ENCODE peak calls at places on chromosomes 11 and 22, in nine cellular contexts. G, X, H, V, I, Z, W, M and O are unnamed samples. For H3K4me1, the result is how much of the 10 kb centered on the place peaks cover.

GRCh38 chr11:46912526-46913150 is 5.7 kb downstream of the LRP4 start:
- DNase-seq in G (no peak), X (peak), H (no peak), V (no peak), I (no peak), Z (no peak), W (no peak), M (peak), O (no peak)

GRCh38 chr11:63489879-63490278 is 1.1 kb downstream of the PLAAT5 start:
- DNase-seq in G (peak), X (peak), H (no peak), V (no peak), I (no peak), Z (peak), W (no peak), M (no peak), O (peak)

GRCh38 chr11:120457996-120458395 is 53.6 kb upstream of the GRIK4 start:
- DNase-seq in G (no peak), X (no peak), H (no peak), V (no peak), I (no peak), Z (no peak), W (no peak), M (no peak), O (no peak)

GRCh38 chr11:107751082-107751481 is 39.2 kb upstream of the SLN start:
- DNase-seq in G (no peak), X (no peak), H (no peak), V (no peak), I (no peak), Z (no peak), W (no peak), M (no peak), O (no peak)

GRCh38 chr22:28075260-28075981 is 156.4 kb upstream of the PITPNB start:
- DNase-seq in G (peak), X (no peak), H (peak), V (peak), I (no peak), Z (peak), W (no peak), M (peak), O (peak)

GRCh38 chr11:40104941-40105550 is 1354.4 kb downstream of the LRRC4C start:
- DNase-seq in G (no peak), X (peak), H (no peak), V (no peak), I (no peak), Z (no peak), W (no peak), M (no peak), O (no peak)

GRCh38 chr11:32435947-32436750 is 810 bp upstream of the WT1 start:
- DNase-seq in G (peak), X (peak), H (no peak), V (no peak), I (no peak), Z (no peak), W (no peak), M (no peak), O (no peak)

GRCh38 chr22:47147572-47147971 is 385.1 kb downstream of the TBC1D22A start:
- DNase-seq in G (no peak), X (no peak), H (no peak), V (no peak), I (no peak), Z (no peak), W (no peak), M (no peak), O (no peak)

GRCh38 chr22:41933411-41934177 is 7.0 kb upstream of the TNFRSF13C start:
- DNase-seq in G (no peak), X (no peak), H (no peak), V (no peak), I (no peak), Z (no peak), W (no peak), M (no peak), O (no peak)

GRCh38 chr11:75931124-75931523 is 116.1 kb downstream of the UVRAG start:
- DNase-seq in G (no peak), X (no peak), H (no peak), V (peak), I (no peak), Z (peak), W (no peak), M (no peak), O (no peak)

DNA sequence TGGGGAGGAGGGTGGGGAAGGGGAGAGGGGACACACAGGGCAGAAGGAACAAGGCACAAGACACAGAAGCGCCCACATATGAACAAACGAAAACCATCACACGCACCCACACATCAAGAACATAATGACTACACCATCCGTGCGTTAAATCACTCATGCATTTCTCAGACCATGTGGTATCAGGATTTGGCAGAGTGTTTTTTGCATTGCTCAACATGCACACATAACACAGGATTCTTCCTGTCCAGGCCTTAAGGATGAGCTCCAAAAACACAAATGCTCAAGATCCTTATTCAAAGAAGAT is 309.5 kb downstream of the CADM1 start:
- DNase-seq in G (no peak), X (no peak), H (no peak), V (no peak), I (no peak), Z (no peak), W (no peak), M (no peak), O (no peak)
- H3K4me3 ChIP-seq in G (no peak), X (no peak), H (no peak), V (no peak), I (no peak), Z (no peak), W (no peak), M (no peak), O (no peak)

DNA sequence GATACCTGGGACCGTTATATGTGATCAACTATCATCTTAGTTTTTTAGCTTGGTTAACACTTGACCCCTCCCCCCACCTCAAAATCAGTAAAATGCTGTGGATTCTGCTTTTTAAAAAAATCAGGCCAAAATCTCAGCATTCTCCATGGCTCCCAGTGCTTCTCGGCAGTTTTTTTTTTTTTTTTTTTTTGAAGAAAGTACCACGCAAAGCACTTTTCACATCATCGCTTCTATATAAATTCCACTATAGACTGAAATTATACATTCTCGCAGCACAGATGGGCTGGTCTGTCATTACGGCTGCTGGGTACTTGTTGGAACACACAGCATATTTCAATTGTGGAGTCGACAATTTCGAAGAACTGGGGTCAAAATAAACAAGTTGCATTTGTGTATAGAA is 67.7 kb upstream of the PPARA start:
- DNase-seq in G (peak), X (no peak), H (no peak), V (peak), I (no peak), Z (no peak), W (no peak), M (no peak), O (peak)
- H3K4me1 ChIP-seq in G (half or more), X (under half), H (under half), V (half or more), I (under half), Z (half or more), W (half or more), M (half or more), O (half or more)

DNA sequence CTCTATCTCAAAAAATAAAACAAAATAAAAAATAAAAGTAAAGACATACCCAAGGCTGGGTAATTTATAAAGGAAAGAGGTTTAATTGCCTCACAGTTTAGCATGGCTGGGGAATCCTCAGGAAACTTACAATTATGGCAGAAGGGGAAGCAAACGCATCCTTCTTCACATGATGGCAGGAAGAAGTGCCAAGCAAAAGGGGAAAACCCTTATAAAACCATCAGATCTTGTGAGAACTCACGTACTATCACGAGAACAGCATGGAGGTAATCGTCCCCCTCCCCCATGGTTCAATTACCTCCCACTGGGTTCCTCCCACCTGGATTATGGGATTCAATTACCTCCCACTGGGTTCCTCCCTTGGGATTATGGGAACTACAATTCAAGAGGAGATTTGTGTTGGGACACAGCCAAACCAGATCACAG is 8.3 kb upstream of the SSTR3 start:
- DNase-seq in G (no peak), X (no peak), H (no peak), V (no peak), I (no peak), Z (no peak), W (no peak), M (no peak), O (no peak)
- H3K4me3 ChIP-seq in G (no peak), X (no peak), H (no peak), V (no peak), I (peak), Z (no peak), W (no peak), M (no peak), O (no peak)

GRCh38 chr11:44936951-44937543 is 13.6 kb downstream of the TP53I11 start:
- DNase-seq in G (no peak), X (no peak), H (no peak), V (no peak), I (no peak), Z (no peak), W (no peak), M (no peak), O (no peak)

GRCh38 chr11:44939673-44940072 is 11.0 kb downstream of the TP53I11 start:
- DNase-seq in G (no peak), X (peak), H (no peak), V (no peak), I (no peak), Z (no peak), W (no peak), M (no peak), O (no peak)

GRCh38 chr11:44936527-44936926 is 14.2 kb downstream of the TP53I11 start:
- DNase-seq in G (peak), X (peak), H (peak), V (peak), I (peak), Z (peak), W (peak), M (peak), O (peak)

GRCh38 chr11:44940424-44940823 is 10.3 kb downstream of the TP53I11 start:
- DNase-seq in G (no peak), X (no peak), H (no peak), V (no peak), I (no peak), Z (no peak), W (no peak), M (no peak), O (no peak)

GRCh38 chr11:44938066-44938691 is 12.5 kb downstream of the TP53I11 start:
- DNase-seq in G (no peak), X (no peak), H (no peak), V (no peak), I (no peak), Z (no peak), W (no peak), M (no peak), O (no peak)
- H3K4me1 ChIP-seq in G (under half), X (under half), H (under half), V (under half), I (under half), Z (under half), W (under half), M (under half), O (under half)

GRCh38 chr11:132943737-132944556 is 588.4 kb downstream of the OPCML start:
- DNase-seq in G (peak), X (peak), H (no peak), V (no peak), I (no peak), Z (no peak), W (no peak), M (no peak), O (no peak)

GRCh38 chr11:132941761-132942160 is 590.5 kb downstream of the OPCML start:
- DNase-seq in G (no peak), X (no peak), H (no peak), V (no peak), I (no peak), Z (no peak), W (no peak), M (no peak), O (no peak)

GRCh38 chr11:132944557-132944920 is 587.8 kb downstream of the OPCML start:
- DNase-seq in G (no peak), X (peak), H (no peak), V (no peak), I (no peak), Z (no peak), W (no peak), M (no peak), O (no peak)

GRCh38 chr11:132942611-132943324 is 589.5 kb downstream of the OPCML start:
- DNase-seq in G (peak), X (peak), H (no peak), V (no peak), I (no peak), Z (no peak), W (no peak), M (no peak), O (no peak)

GRCh38 chr11:132943325-132943736 is 589.0 kb downstream of the OPCML start:
- DNase-seq in G (no peak), X (no peak), H (no peak), V (peak), I (no peak), Z (peak), W (no peak), M (no peak), O (no peak)
- H3K4me3 ChIP-seq in G (peak), X (peak), H (peak), V (peak), I (no peak), Z (peak), W (no peak), M (no peak), O (no peak)

GRCh38 chr11:35169754-35170153 is 30.8 kb downstream of the CD44 start:
- DNase-seq in G (no peak), X (no peak), H (no peak), V (no peak), I (no peak), Z (no peak), W (no peak), M (no peak), O (no peak)
- H3K4me1 ChIP-seq in G (under half), X (under half), H (half or more), V (half or more), I (half or more), Z (half or more), W (half or more), M (half or more), O (half or more)

GRCh38 chr11:111913997-111914396 is 1.5 kb downstream of the HSPB2 start:
- DNase-seq in G (peak), X (no peak), H (no peak), V (no peak), I (no peak), Z (peak), W (no peak), M (no peak), O (peak)

GRCh38 chr11:111911563-111912401 is at the start of gene CRYAB:
- DNase-seq in G (peak), X (peak), H (peak), V (peak), I (no peak), Z (peak), W (peak), M (peak), O (peak)

GRCh38 chr11:111913031-111913861 is 712 bp downstream of the HSPB2 start:
- DNase-seq in G (no peak), X (no peak), H (no peak), V (no peak), I (no peak), Z (no peak), W (no peak), M (no peak), O (no peak)

GRCh38 chr11:111910637-111911562 is 670 bp downstream of the CRYAB start:
- DNase-seq in G (no peak), X (no peak), H (no peak), V (peak), I (no peak), Z (no peak), W (no peak), M (no peak), O (no peak)

DNA sequence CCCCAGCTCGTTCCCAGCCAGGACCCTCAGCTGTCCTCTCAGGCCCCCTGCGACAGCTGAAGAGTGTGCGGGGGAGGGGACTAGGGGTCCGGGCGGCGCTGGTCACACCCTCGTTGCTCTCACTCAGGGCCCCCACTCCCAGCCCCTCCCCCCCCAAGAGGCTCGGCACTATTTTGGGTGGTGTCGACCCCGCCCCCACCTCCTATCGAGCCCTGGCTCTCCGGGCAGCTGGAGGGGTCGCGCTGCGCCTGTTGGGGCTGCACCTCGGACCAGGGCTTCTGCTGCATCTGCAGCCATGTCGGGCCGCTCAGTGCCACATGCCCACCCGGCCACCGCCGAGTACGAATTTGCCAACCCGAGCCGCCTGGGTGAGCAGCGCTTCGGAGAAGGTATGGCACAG is at the start of gene HSPB2:
- DNase-seq in G (no peak), X (no peak), H (no peak), V (no peak), I (no peak), Z (no peak), W (no peak), M (no peak), O (no peak)
- H3K4me3 ChIP-seq in G (peak), X (no peak), H (peak), V (peak), I (no peak), Z (no peak), W (no peak), M (peak), O (peak)

GRCh38 chr22:45548991-45549736 is 46.5 kb downstream of the FBLN1 start:
- DNase-seq in G (no peak), X (peak), H (peak), V (no peak), I (no peak), Z (peak), W (no peak), M (peak), O (no peak)
- H3K4me1 ChIP-seq in G (under half), X (under half), H (under half), V (under half), I (under half), Z (under half), W (under half), M (under half), O (under half)

GRCh38 chr22:30307026-30307574 is 17.8 kb upstream of the CASTOR1 start:
- DNase-seq in G (no peak), X (no peak), H (no peak), V (no peak), I (no peak), Z (no peak), W (no peak), M (no peak), O (no peak)

GRCh38 chr22:30305906-30306628 is 16.8 kb upstream of the CASTOR1 start:
- DNase-seq in G (no peak), X (no peak), H (no peak), V (peak), I (no peak), Z (no peak), W (no peak), M (no peak), O (no peak)

GRCh38 chr22:30306629-30307016 is 17.3 kb upstream of the CASTOR1 start:
- DNase-seq in G (no peak), X (no peak), H (no peak), V (no peak), I (no peak), Z (no peak), W (no peak), M (no peak), O (no peak)

GRCh38 chr22:30304495-30305244 is 15.4 kb upstream of the CASTOR1 start:
- DNase-seq in G (no peak), X (no peak), H (no peak), V (peak), I (no peak), Z (peak), W (no peak), M (no peak), O (no peak)

GRCh38 chr22:30305519-30305905 is 16.2 kb upstream of the CASTOR1 start:
- DNase-seq in G (peak), X (no peak), H (peak), V (no peak), I (no peak), Z (no peak), W (no peak), M (peak), O (peak)
- H3K4me3 ChIP-seq in G (no peak), X (no peak), H (no peak), V (no peak), I (peak), Z (no peak), W (no peak), M (no peak), O (no peak)